ENCODE peak calls at places on chromosomes 4 and X, in five cellular contexts. T, O, L, W and Z are unnamed samples.

GRCh38 chr4:77959566-77960338 is 97.1 kb downstream of the MRPL1 start:
- DNase-seq in W (peak), O (no peak), T (peak), L (peak), Z (peak)

GRCh38 chrX:129318375-129318774 is 204.9 kb downstream of the SMARCA1 start:
- DNase-seq in T (peak), L (peak), O (no peak), W (no peak), Z (peak)

GRCh38 chr4:57119054-57119651 is 9.0 kb upstream of the IGFBP7 start:
- DNase-seq in T (peak), O (peak), W (no peak), L (peak), Z (peak)

GRCh38 chr4:168993724-168994510 is 16.1 kb downstream of the CBR4 start:
- DNase-seq in L (peak), T (no peak), W (no peak), O (no peak), Z (peak)

GRCh38 chr4:4919926-4920325 is 60.5 kb downstream of the MSX1 start:
- DNase-seq in T (no peak), W (no peak), O (no peak), L (no peak), Z (no peak)

GRCh38 chr4:95508421-95508820 is 40.4 kb downstream of the UNC5C start:
- DNase-seq in L (peak), W (no peak), O (no peak), T (no peak), Z (peak)

GRCh38 chrX:20267924-20268701 is 1.4 kb upstream of the RPS6KA3 start:
- DNase-seq in L (no peak), W (no peak), O (peak), T (no peak), Z (peak)

GRCh38 chr4:83890231-83890630 is 354.3 kb downstream of the GPAT3 start:
- DNase-seq in T (no peak), O (no peak), L (peak), W (no peak), Z (peak)

GRCh38 chr4:158722291-158722916 is 792 bp downstream of the PPID start:
- DNase-seq in L (peak), O (no peak), W (no peak), T (peak), Z (peak)

GRCh38 chr4:112416464-112416863 is 99.5 kb downstream of the NEUROG2 start:
- DNase-seq in W (no peak), O (no peak), T (no peak), L (no peak), Z (no peak)

GRCh38 chr4:120156115-120156718 is 89.6 kb upstream of the MAD2L1 start:
- DNase-seq in T (no peak), O (no peak), L (peak), W (peak), Z (peak)

GRCh38 chr4:23934915-23935314 is 45.1 kb upstream of the PPARGC1A start:
- DNase-seq in W (no peak), L (peak), O (peak), T (peak), Z (peak)

GRCh38 chrX:152901816-152902501 is 4.1 kb downstream of the ZNF185 start:
- DNase-seq in T (no peak), L (peak), W (no peak), O (no peak), Z (no peak)

GRCh38 chrX:120749141-120749846 is 119.4 kb upstream of the C1GALT1C1 start:
- DNase-seq in T (no peak), L (no peak), O (no peak), W (peak), Z (no peak)

GRCh38 chr4:111793686-111794085 is 351.6 kb upstream of the FAM241A start:
- DNase-seq in W (no peak), O (no peak), T (no peak), L (no peak), Z (no peak)

GRCh38 chr4:826508-827208 is 729 bp upstream of the CPLX1 start:
- DNase-seq in T (no peak), L (no peak), W (no peak), O (no peak), Z (no peak)

GRCh38 chr4:96260071-96260682 is 420.3 kb downstream of the PDHA2 start:
- DNase-seq in W (no peak), L (peak), T (no peak), O (no peak), Z (peak)

GRCh38 chr4:182806259-182807252 is 110.6 kb downstream of the DCTD start:
- DNase-seq in W (no peak), T (peak), O (peak), L (peak), Z (peak)

GRCh38 chrX:75546724-75547123 is 23.9 kb upstream of the ZDHHC15 start:
- DNase-seq in W (no peak), T (no peak), O (no peak), L (no peak), Z (no peak)

GRCh38 chr4:159105063-159105414 is 2.2 kb downstream of the RAPGEF2 start:
- DNase-seq in O (no peak), L (no peak), T (no peak), W (no peak), Z (peak)

GRCh38 chr4:5371415-5372190 is 320.3 kb downstream of the STK32B start:
- DNase-seq in T (no peak), L (no peak), O (no peak), W (no peak), Z (no peak)

GRCh38 chr4:142095886-142096605 is 459.7 kb downstream of the IL15 start:
- DNase-seq in W (peak), O (no peak), T (peak), L (peak), Z (peak)